ENCODE peak calls at places on chromosomes 12 and 14, in ten cellular contexts. One of them, this sample, is unnamed.

GRCh38 chr12:123056709-123057108 is 76.2 kb downstream of the ARL6IP4 start:
- DNase-seq in NCI-H1436: no peak
- DNase-seq in kidney glomerular epithelial cell: no peak
- DNase-seq in NCI-H1694: no peak
- DNase-seq in RPMI7951: no peak
- DNase-seq in left ventricle myocardium inferior: no peak
- DNase-seq in transverse colon: no peak
- DNase-seq in activated T-helper 9 cell treated with anti-CD3 and anti-CD28 coated beads, Interleukin-2, amount 50 U/mL, for 16 hours: no peak
- DNase-seq in NCI-H1092: no peak
- DNase-seq in GM03348: no peak
- DNase-seq in this sample: no peak

GRCh38 chr14:104794641-104795467 is 694 bp downstream of the AKT1 start:
- DNase-seq in NCI-H1436: no peak
- DNase-seq in kidney glomerular epithelial cell: no peak
- DNase-seq in NCI-H1694: no peak
- DNase-seq in RPMI7951: peak
- DNase-seq in left ventricle myocardium inferior: no peak
- DNase-seq in transverse colon: peak
- DNase-seq in activated T-helper 9 cell treated with anti-CD3 and anti-CD28 coated beads, Interleukin-2, amount 50 U/mL, for 16 hours: no peak
- DNase-seq in NCI-H1092: no peak
- DNase-seq in GM03348: peak
- DNase-seq in this sample: no peak

GRCh38 chr14:70448633-70449032 is 3.3 kb upstream of the ADAM21 start:
- DNase-seq in NCI-H1436: no peak
- DNase-seq in kidney glomerular epithelial cell: no peak
- DNase-seq in NCI-H1694: no peak
- DNase-seq in RPMI7951: peak
- DNase-seq in left ventricle myocardium inferior: no peak
- DNase-seq in transverse colon: no peak
- DNase-seq in activated T-helper 9 cell treated with anti-CD3 and anti-CD28 coated beads, Interleukin-2, amount 50 U/mL, for 16 hours: no peak
- DNase-seq in NCI-H1092: no peak
- DNase-seq in GM03348: peak
- DNase-seq in this sample: no peak

GRCh38 chr12:93050748-93051081 is 121.6 kb upstream of the EEA1 start:
- DNase-seq in NCI-H1436: no peak
- DNase-seq in kidney glomerular epithelial cell: no peak
- DNase-seq in NCI-H1694: no peak
- DNase-seq in RPMI7951: no peak
- DNase-seq in left ventricle myocardium inferior: no peak
- DNase-seq in transverse colon: no peak
- DNase-seq in activated T-helper 9 cell treated with anti-CD3 and anti-CD28 coated beads, Interleukin-2, amount 50 U/mL, for 16 hours: no peak
- DNase-seq in NCI-H1092: no peak
- DNase-seq in GM03348: no peak
- DNase-seq in this sample: no peak

GRCh38 chr12:65170245-65170881 is 980 bp downstream of the LEMD3 start:
- DNase-seq in NCI-H1436: no peak
- DNase-seq in kidney glomerular epithelial cell: peak
- DNase-seq in NCI-H1694: no peak
- DNase-seq in RPMI7951: peak
- DNase-seq in left ventricle myocardium inferior: peak
- DNase-seq in transverse colon: peak
- DNase-seq in activated T-helper 9 cell treated with anti-CD3 and anti-CD28 coated beads, Interleukin-2, amount 50 U/mL, for 16 hours: peak
- DNase-seq in NCI-H1092: no peak
- DNase-seq in GM03348: peak
- DNase-seq in this sample: peak

GRCh38 chr12:52903855-52904508 is 894 bp downstream of the KRT8 start:
- DNase-seq in NCI-H1436: peak
- DNase-seq in kidney glomerular epithelial cell: peak
- DNase-seq in NCI-H1694: no peak
- DNase-seq in RPMI7951: peak
- DNase-seq in left ventricle myocardium inferior: peak
- DNase-seq in transverse colon: no peak
- DNase-seq in activated T-helper 9 cell treated with anti-CD3 and anti-CD28 coated beads, Interleukin-2, amount 50 U/mL, for 16 hours: no peak
- DNase-seq in NCI-H1092: peak
- DNase-seq in GM03348: peak
- DNase-seq in this sample: peak

GRCh38 chr12:6451348-6452244 is at the start of gene TAPBPL:
- DNase-seq in NCI-H1436: peak
- DNase-seq in kidney glomerular epithelial cell: peak
- DNase-seq in NCI-H1694: peak
- DNase-seq in RPMI7951: peak
- DNase-seq in left ventricle myocardium inferior: peak
- DNase-seq in transverse colon: peak
- DNase-seq in activated T-helper 9 cell treated with anti-CD3 and anti-CD28 coated beads, Interleukin-2, amount 50 U/mL, for 16 hours: peak
- DNase-seq in NCI-H1092: peak
- DNase-seq in GM03348: peak
- DNase-seq in this sample: peak

GRCh38 chr12:115324949-115325638 is 641.1 kb upstream of the TBX3 start:
- DNase-seq in NCI-H1436: no peak
- DNase-seq in kidney glomerular epithelial cell: no peak
- DNase-seq in NCI-H1694: no peak
- DNase-seq in RPMI7951: no peak
- DNase-seq in left ventricle myocardium inferior: no peak
- DNase-seq in transverse colon: no peak
- DNase-seq in activated T-helper 9 cell treated with anti-CD3 and anti-CD28 coated beads, Interleukin-2, amount 50 U/mL, for 16 hours: no peak
- DNase-seq in NCI-H1092: no peak
- DNase-seq in GM03348: no peak
- DNase-seq in this sample: no peak

GRCh38 chr14:100438678-100439592 is 115.8 kb downstream of the SLC25A47 start:
- DNase-seq in NCI-H1436: no peak
- DNase-seq in kidney glomerular epithelial cell: peak
- DNase-seq in NCI-H1694: no peak
- DNase-seq in RPMI7951: peak
- DNase-seq in left ventricle myocardium inferior: no peak
- DNase-seq in transverse colon: peak
- DNase-seq in activated T-helper 9 cell treated with anti-CD3 and anti-CD28 coated beads, Interleukin-2, amount 50 U/mL, for 16 hours: peak
- DNase-seq in NCI-H1092: no peak
- DNase-seq in GM03348: peak
- DNase-seq in this sample: no peak

GRCh38 chr12:130026608-130027176 is 122.9 kb upstream of the TMEM132D start:
- DNase-seq in NCI-H1436: peak
- DNase-seq in kidney glomerular epithelial cell: peak
- DNase-seq in NCI-H1694: no peak
- DNase-seq in RPMI7951: peak
- DNase-seq in left ventricle myocardium inferior: no peak
- DNase-seq in transverse colon: peak
- DNase-seq in activated T-helper 9 cell treated with anti-CD3 and anti-CD28 coated beads, Interleukin-2, amount 50 U/mL, for 16 hours: no peak
- DNase-seq in NCI-H1092: peak
- DNase-seq in GM03348: no peak
- DNase-seq in this sample: peak